ENCODE peak calls at places on chromosomes 1 and 21, in four cellular contexts. One of them, this sample, is unnamed.

GRCh38 chr21:17901458-17902092 is 82.4 kb upstream of the C21orf91 start:
- DNase-seq in HFF-Myc: no peak
- DNase-seq in HS-27A: no peak
- DNase-seq in fibroblast of the conjunctiva: no peak
- DNase-seq in this sample: peak; percentile 13

GRCh38 chr1:167518331-167518700 is at the start of gene CD247:
- DNase-seq in fibroblast of the conjunctiva: no peak
- DNase-seq in HFF-Myc: no peak
- DNase-seq in HS-27A: no peak
- DNase-seq in this sample: no peak

GRCh38 chr1:246043556-246043955 is 463.5 kb downstream of the SMYD3 start:
- DNase-seq in fibroblast of the conjunctiva: no peak
- DNase-seq in HFF-Myc: no peak
- DNase-seq in HS-27A: no peak
- DNase-seq in this sample: no peak

GRCh38 chr1:47885062-47885461 is 112.1 kb downstream of the TRABD2B start:
- DNase-seq in HS-27A: no peak
- DNase-seq in HFF-Myc: no peak
- DNase-seq in fibroblast of the conjunctiva: no peak
- DNase-seq in this sample: no peak

GRCh38 chr1:18384477-18384876 is 96.3 kb upstream of the KLHDC7A start:
- DNase-seq in fibroblast of the conjunctiva: no peak
- DNase-seq in HS-27A: no peak
- DNase-seq in HFF-Myc: no peak
- DNase-seq in this sample: no peak

GRCh38 chr1:3543076-3544049 is 67.9 kb downstream of the MEGF6 start:
- DNase-seq in fibroblast of the conjunctiva: peak; percentile 60
- DNase-seq in HFF-Myc: no peak
- DNase-seq in HS-27A: peak; percentile 96
- DNase-seq in this sample: peak; percentile 96

GRCh38 chr1:17162941-17163340 is 42.0 kb upstream of the PADI1 start:
- DNase-seq in HFF-Myc: no peak
- DNase-seq in HS-27A: no peak
- DNase-seq in fibroblast of the conjunctiva: no peak
- DNase-seq in this sample: no peak

GRCh38 chr1:74690909-74691308 is 17.3 kb upstream of the ERICH3 start:
- DNase-seq in HS-27A: no peak
- DNase-seq in HFF-Myc: no peak
- DNase-seq in fibroblast of the conjunctiva: no peak
- DNase-seq in this sample: no peak

GRCh38 chr1:234277161-234277868 is 95.9 kb upstream of the COA6 start:
- DNase-seq in HS-27A: no peak
- DNase-seq in fibroblast of the conjunctiva: no peak
- DNase-seq in HFF-Myc: no peak
- DNase-seq in this sample: no peak

GRCh38 chr1:201946224-201946908 is at the start of gene LMOD1:
- DNase-seq in HFF-Myc: no peak
- DNase-seq in fibroblast of the conjunctiva: peak; percentile 81
- DNase-seq in HS-27A: peak; percentile 26
- DNase-seq in this sample: peak; percentile 94

GRCh38 chr1:62493656-62494055 is 56.8 kb downstream of the USP1 start:
- DNase-seq in HFF-Myc: no peak
- DNase-seq in HS-27A: peak; percentile 22
- DNase-seq in fibroblast of the conjunctiva: no peak
- DNase-seq in this sample: no peak

This sample was measured in AG10803.